ENCODE peak calls at places on chromosomes 1 and 21, in four cellular contexts. M is lung, J is IMR-90, D is tibial nerve. O is an unnamed sample. For H3K4me1 and H3K36me3, the result is how much of the 10 kb centered on the place peaks cover.

GRCh38 chr1:69915347-69915746 is 290.0 kb downstream of the LRRC40 start:
- DNase-seq in J (peak), M (no peak), D (no peak), O (no peak)

GRCh38 chr1:242454262-242455051 is 70.0 kb downstream of the PLD5 start:
- DNase-seq in D (no peak), J (peak), M (no peak), O (peak)

GRCh38 chr1:119712342-119713038 is 756 bp downstream of the PHGDH start:
- DNase-seq in J (peak), M (peak), D (peak), O (no peak)

GRCh38 chr1:178282949-178283367 is 189.1 kb downstream of the RASAL2 start:
- DNase-seq in J (peak), M (no peak), D (no peak), O (no peak)

GRCh38 chr1:92992066-92992465 is 30.8 kb upstream of the DIPK1A start:
- DNase-seq in D (no peak), J (peak), M (no peak), O (no peak)

GRCh38 chr1:206847337-206847834 is 18.0 kb upstream of the IL20 start:
- DNase-seq in J (no peak), D (no peak), M (no peak), O (no peak)

GRCh38 chr1:219066631-219067349 is 106.9 kb upstream of the LYPLAL1 start:
- DNase-seq in D (no peak), M (no peak), J (peak), O (no peak)

GRCh38 chr1:89703469-89703868 is 70.5 kb downstream of the LRRC8C start:
- DNase-seq in J (no peak), M (no peak), D (no peak), O (no peak)

GRCh38 chr1:28160677-28161328 is 15.7 kb downstream of the PTAFR start:
- DNase-seq in D (no peak), J (peak), M (no peak), O (no peak)

GRCh38 chr1:206734499-206735142 is 36.0 kb upstream of the IL19 start:
- DNase-seq in D (peak), M (no peak), J (peak), O (peak)

GRCh38 chr1:8202182-8202905 is 115.6 kb upstream of the SLC45A1 start:
- DNase-seq in J (peak), M (no peak), D (no peak), O (no peak)

DNA sequence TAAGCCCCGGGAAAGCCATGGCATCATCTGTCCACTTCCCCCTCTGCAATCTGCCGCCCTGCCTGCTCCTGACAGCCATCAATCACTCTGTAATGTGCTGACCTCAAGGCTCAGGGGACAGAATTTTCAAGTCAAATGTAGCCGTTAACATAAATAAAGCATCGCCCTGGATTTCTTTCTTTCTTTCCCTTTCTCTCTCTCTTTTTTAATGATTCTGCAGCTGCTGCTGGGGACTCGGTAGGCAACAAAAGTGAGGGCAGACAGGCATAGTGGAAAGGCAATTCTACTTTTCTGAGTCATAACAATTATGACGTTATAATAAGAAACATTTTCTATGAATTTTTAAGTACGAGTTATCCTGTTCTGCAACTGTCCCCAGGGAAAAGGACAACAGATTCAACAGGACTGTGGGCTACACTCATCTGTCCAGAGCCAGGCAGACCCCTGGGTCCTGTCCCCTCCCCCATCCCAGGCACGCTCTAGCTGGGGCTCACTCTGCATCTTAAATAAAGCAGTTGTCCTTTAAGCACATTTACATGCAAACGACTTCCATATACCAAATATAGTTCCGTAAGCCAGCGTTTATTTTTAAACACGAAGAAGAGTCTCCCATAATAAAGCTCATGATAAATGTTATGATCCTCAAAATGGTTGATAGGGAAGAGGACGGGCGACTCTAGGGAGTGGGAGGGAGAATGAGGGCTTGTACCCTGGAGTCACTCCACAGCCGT is 78.6 kb downstream of the SSBP3 start:
- DNase-seq in J (peak), M (no peak), D (no peak), O (no peak)
- H3K4me1 ChIP-seq in J (half or more), M (half or more), D (half or more), O (under half)

DNA sequence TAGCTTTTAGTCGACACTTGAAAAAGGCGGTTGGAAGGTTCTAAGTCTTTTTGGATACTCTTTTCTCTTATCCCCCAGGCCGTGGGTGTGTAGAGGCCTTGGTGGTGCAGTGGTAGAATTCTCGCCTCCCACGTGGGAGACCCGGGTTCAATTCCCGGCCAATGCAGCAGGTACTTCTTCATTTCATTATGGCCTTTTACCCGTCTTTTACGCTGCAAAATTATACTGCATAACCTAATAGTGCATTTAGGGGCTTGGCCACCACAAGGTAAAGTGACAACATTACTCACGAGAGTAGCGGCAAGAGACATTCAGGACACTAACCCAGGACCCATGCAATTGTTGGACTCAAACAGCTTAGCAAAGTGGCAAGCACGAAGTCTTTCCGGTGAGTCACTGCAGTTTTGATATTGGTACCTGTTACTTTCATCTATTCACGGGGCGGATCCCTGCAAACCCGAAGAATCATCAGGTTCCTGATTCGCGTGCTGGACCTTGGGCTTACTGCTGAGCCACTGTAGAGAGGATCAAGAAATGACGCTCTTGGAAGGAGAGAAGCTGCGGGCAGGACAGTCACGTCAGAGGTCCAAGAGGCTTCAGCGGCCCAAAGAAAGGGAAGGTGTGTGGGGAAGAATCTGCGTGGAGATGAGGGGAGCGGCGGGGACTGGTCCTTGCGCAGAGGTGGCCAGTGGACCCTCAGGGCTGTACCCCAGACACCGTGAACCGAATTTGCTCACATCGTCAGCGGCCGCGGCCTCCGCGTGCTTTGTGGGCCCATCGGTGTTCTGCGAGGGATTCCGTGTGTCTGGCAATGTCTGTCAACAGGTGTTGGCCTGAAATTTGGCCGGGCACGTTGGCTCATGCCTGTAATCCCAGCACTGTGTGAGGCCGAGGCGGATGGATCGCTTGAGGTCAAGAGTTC is 12.9 kb upstream of the RNU1-4 start:
- DNase-seq in J (peak), M (peak), D (peak), O (peak)
- H3K4me3 ChIP-seq in J (no peak), M (no peak), D (no peak), O (no peak)

GRCh38 chr1:37656881-37657280 is 22.2 kb upstream of the RSPO1 start:
- DNase-seq in M (no peak), D (no peak), J (no peak), O (no peak)
- H3K36me3 ChIP-seq in M (under half), D (under half), J (under half), O (under half)

GRCh38 chr21:45983981-45984551 is 2.5 kb downstream of the COL6A1 start:
- DNase-seq in D (no peak), J (no peak), M (no peak), O (no peak)

GRCh38 chr21:45982256-45982757 is 737 bp downstream of the COL6A1 start:
- DNase-seq in M (no peak), J (no peak), D (no peak), O (no peak)

GRCh38 chr21:45981641-45982255 is at the start of gene COL6A1:
- DNase-seq in D (no peak), M (no peak), J (peak), O (no peak)

GRCh38 chr21:45984584-45985095 is 3.1 kb downstream of the COL6A1 start:
- DNase-seq in M (no peak), J (no peak), D (no peak), O (no peak)

DNA sequence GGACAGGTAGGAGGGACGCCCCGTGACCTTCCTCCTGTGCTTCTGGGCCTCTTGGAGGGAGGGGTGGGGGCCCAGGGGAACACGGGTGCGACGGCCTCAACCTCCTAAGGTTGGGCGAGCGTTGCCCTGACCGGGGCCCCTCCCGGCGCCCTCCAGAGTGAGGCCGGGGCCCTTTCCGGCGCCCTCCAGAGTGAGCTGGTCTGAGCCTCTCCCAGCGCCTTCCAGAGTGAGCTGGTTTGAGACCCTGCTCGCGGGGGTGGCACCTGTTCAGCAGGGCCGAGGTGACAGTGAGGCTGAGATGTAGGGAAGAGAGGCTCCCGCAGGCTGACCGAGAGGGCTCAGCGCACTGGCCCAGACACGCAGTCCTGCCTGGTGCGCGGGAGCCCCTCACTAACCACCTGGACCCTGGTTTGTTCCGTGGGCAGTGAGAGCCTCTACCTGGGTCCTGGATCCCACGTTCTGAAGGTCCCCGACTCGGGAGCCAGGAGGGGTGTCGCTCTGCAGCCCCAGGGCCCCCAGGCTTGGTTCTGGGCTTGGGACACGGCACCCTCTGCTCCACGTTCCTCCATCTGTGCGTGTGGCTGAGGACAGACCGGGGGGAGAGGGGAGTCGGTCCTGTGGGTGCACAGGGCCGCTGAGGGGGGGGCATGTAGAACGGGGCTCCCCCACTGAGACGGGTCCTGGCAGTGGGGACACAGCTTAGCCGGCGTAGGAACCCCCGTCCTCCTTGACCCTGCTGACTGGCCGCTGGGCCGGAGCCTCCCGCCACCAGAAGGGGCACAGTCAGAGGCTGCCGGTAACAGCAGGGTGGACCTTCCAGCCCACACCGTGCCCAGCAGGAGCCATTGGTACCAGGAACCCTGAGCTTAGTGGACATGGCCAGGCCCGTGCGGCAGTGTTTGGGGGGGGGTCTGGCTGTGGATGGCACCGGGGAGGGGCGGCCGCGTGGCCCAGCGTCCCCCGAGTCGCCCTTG is 1.5 kb downstream of the COL6A1 start:
- DNase-seq in M (no peak), J (no peak), D (no peak), O (no peak)
- H3K4me1 ChIP-seq in M (under half), J (under half), D (under half), O (under half)

GRCh38 chr1:6181347-6181770 is 1.2 kb upstream of the CHD5 start:
- DNase-seq in J (no peak), M (no peak), D (no peak), O (no peak)

GRCh38 chr1:6178751-6179563 is 1.2 kb downstream of the CHD5 start:
- DNase-seq in D (no peak), M (no peak), J (no peak), O (no peak)

GRCh38 chr1:6180578-6181311 is 624 bp upstream of the CHD5 start:
- DNase-seq in M (no peak), J (no peak), D (no peak), O (no peak)

GRCh38 chr1:6180215-6180577 is at the start of gene CHD5:
- DNase-seq in M (no peak), J (no peak), D (no peak), O (no peak)

GRCh38 chr1:6179564-6180175 is 451 bp downstream of the CHD5 start:
- DNase-seq in M (no peak), D (no peak), J (no peak), O (no peak)
- H3K4me3 ChIP-seq in M (no peak), D (no peak), J (peak), O (no peak)

GRCh38 chr1:53769780-53770179 is 30.8 kb upstream of the GLIS1 start:
- DNase-seq in J (peak), M (no peak), D (no peak), O (no peak)
- H3K36me3 ChIP-seq in J (under half), M (under half), D (under half), O (under half)

GRCh38 chr1:155938220-155938627 is 3.2 kb upstream of the RXFP4 start:
- DNase-seq in M (no peak), J (peak), D (no peak), O (no peak)

GRCh38 chr1:155942578-155943141 is 1.2 kb downstream of the RXFP4 start:
- DNase-seq in J (no peak), M (no peak), D (no peak), O (no peak)

GRCh38 chr1:155940531-155940992 is 876 bp upstream of the RXFP4 start:
- DNase-seq in M (peak), J (peak), D (no peak), O (no peak)

GRCh38 chr1:155941845-155942507 is 538 bp downstream of the RXFP4 start:
- DNase-seq in M (no peak), D (no peak), J (no peak), O (no peak)

GRCh38 chr1:155940993-155941844 is at the start of gene RXFP4:
- DNase-seq in D (no peak), M (peak), J (no peak), O (no peak)
- H3K4me1 ChIP-seq in D (half or more), M (under half), J (under half), O (under half)